ENCODE peak calls at places on chromosome 5, in four cellular contexts. One of them, this sample, is unnamed.

GRCh38 chr5:72325566-72326297 is 5.6 kb downstream of the PTCD2 start:
- DNase-seq in GM12878: no peak
- DNase-seq in HepG2: no peak
- DNase-seq in H1: no peak
- DNase-seq in this sample: no peak

GRCh38 chr5:139354186-139354585 is 12.5 kb downstream of the PAIP2 start:
- DNase-seq in GM12878: no peak
- DNase-seq in H1: no peak
- DNase-seq in HepG2: no peak
- DNase-seq in this sample: no peak

GRCh38 chr5:148697177-148697820 is 43.0 kb upstream of the HTR4 start:
- DNase-seq in H1: no peak
- DNase-seq in HepG2: no peak
- DNase-seq in GM12878: no peak
- DNase-seq in this sample: no peak

GRCh38 chr5:40796487-40796889 is 1.7 kb downstream of the PRKAA1 start:
- DNase-seq in GM12878: no peak
- DNase-seq in HepG2: no peak
- DNase-seq in H1: no peak
- DNase-seq in this sample: no peak

GRCh38 chr5:67530609-67531255 is 334.1 kb upstream of the CD180 start:
- DNase-seq in H1: no peak
- DNase-seq in HepG2: no peak
- DNase-seq in GM12878: no peak
- DNase-seq in this sample: no peak

GRCh38 chr5:1257841-1258240 is 32.7 kb downstream of the SLC6A18 start:
- DNase-seq in H1: no peak
- DNase-seq in GM12878: no peak
- DNase-seq in HepG2: no peak
- DNase-seq in this sample: no peak

GRCh38 chr5:56712895-56713565 is 102.3 kb upstream of the MAP3K1 start:
- DNase-seq in H1: no peak
- DNase-seq in HepG2: no peak
- DNase-seq in GM12878: no peak
- DNase-seq in this sample: no peak

GRCh38 chr5:17192191-17192590 is 25.2 kb upstream of the BASP1 start:
- DNase-seq in GM12878: no peak
- DNase-seq in HepG2: no peak
- DNase-seq in H1: no peak
- DNase-seq in this sample: no peak

GRCh38 chr5:83925952-83926351 is 205.3 kb upstream of the HAPLN1 start:
- DNase-seq in H1: no peak
- DNase-seq in HepG2: no peak
- DNase-seq in GM12878: no peak
- DNase-seq in this sample: no peak

GRCh38 chr5:156640751-156641241 is 209.3 kb upstream of the PPP1R2B start:
- DNase-seq in HepG2: no peak
- DNase-seq in H1: no peak
- DNase-seq in GM12878: no peak
- DNase-seq in this sample: no peak

GRCh38 chr5:138305797-138306196 is 25.8 kb downstream of the CDC25C start:
- DNase-seq in HepG2: peak
- DNase-seq in H1: no peak
- DNase-seq in GM12878: no peak
- DNase-seq in this sample: no peak

GRCh38 chr5:103425686-103426454 is 136.7 kb downstream of the NUDT12 start:
- DNase-seq in HepG2: no peak
- DNase-seq in H1: no peak
- DNase-seq in GM12878: no peak
- DNase-seq in this sample: no peak

GRCh38 chr5:169567079-169567478 is 16.5 kb upstream of the SPDL1 start:
- DNase-seq in GM12878: no peak
- DNase-seq in H1: no peak
- DNase-seq in HepG2: no peak
- DNase-seq in this sample: no peak

GRCh38 chr5:169631360-169631759 is 5.7 kb upstream of the DOCK2 start:
- DNase-seq in GM12878: no peak
- DNase-seq in H1: no peak
- DNase-seq in HepG2: no peak
- DNase-seq in this sample: no peak

GRCh38 chr5:158736134-158736533 is 363.6 kb downstream of the EBF1 start:
- DNase-seq in HepG2: no peak
- DNase-seq in H1: no peak
- DNase-seq in GM12878: no peak
- DNase-seq in this sample: no peak

GRCh38 chr5:137572042-137572695 is 73.0 kb upstream of the SPOCK1 start:
- DNase-seq in HepG2: no peak
- DNase-seq in H1: no peak
- DNase-seq in GM12878: no peak
- DNase-seq in this sample: no peak

GRCh38 chr5:108380531-108381021 is 1.3 kb downstream of the FBXL17 start:
- DNase-seq in GM12878: peak
- DNase-seq in HepG2: peak
- DNase-seq in H1: peak
- DNase-seq in this sample: peak

GRCh38 chr5:113059232-113059805 is 82.7 kb downstream of the DCP2 start:
- DNase-seq in H1: no peak
- DNase-seq in GM12878: no peak
- DNase-seq in HepG2: no peak
- DNase-seq in this sample: peak

GRCh38 chr5:41636605-41637004 is 126.2 kb upstream of the PLCXD3 start:
- DNase-seq in H1: peak
- DNase-seq in GM12878: no peak
- DNase-seq in HepG2: peak
- DNase-seq in this sample: peak

GRCh38 chr5:72531496-72532190 is 24.4 kb upstream of the ZNF366 start:
- DNase-seq in H1: no peak
- DNase-seq in GM12878: no peak
- DNase-seq in HepG2: no peak
- DNase-seq in this sample: no peak

GRCh38 chr5:78908173-78908901 is 76.8 kb downstream of the ARSB start:
- DNase-seq in H1: no peak
- DNase-seq in HepG2: no peak
- DNase-seq in GM12878: no peak
- DNase-seq in this sample: peak

GRCh38 chr5:127699416-127699815 is 3.8 kb upstream of the CCDC192 start:
- DNase-seq in H1: no peak
- DNase-seq in HepG2: no peak
- DNase-seq in GM12878: no peak
- DNase-seq in this sample: no peak

GRCh38 chr5:157020508-157021213 is 38.3 kb downstream of the HAVCR1 start:
- DNase-seq in GM12878: no peak
- DNase-seq in H1: no peak
- DNase-seq in HepG2: no peak
- DNase-seq in this sample: no peak

GRCh38 chr5:14036947-14037346 is 92.5 kb upstream of the DNAH5 start:
- DNase-seq in GM12878: no peak
- DNase-seq in H1: no peak
- DNase-seq in HepG2: no peak
- DNase-seq in this sample: no peak

GRCh38 chr5:40736103-40736875 is 19.5 kb downstream of the TTC33 start:
- DNase-seq in HepG2: peak
- DNase-seq in H1: no peak
- DNase-seq in GM12878: peak
- DNase-seq in this sample: peak

GRCh38 chr5:149378241-149378805 is 769 bp downstream of the IL17B start:
- DNase-seq in H1: no peak
- DNase-seq in HepG2: no peak
- DNase-seq in GM12878: no peak
- DNase-seq in this sample: no peak

GRCh38 chr5:96537386-96537785 is 104.3 kb upstream of the PCSK1 start:
- DNase-seq in GM12878: no peak
- DNase-seq in HepG2: no peak
- DNase-seq in H1: no peak
- DNase-seq in this sample: no peak

GRCh38 chr5:157271740-157272271 is 5.9 kb downstream of the CYFIP2 start:
- DNase-seq in GM12878: peak
- DNase-seq in H1: no peak
- DNase-seq in HepG2: no peak
- DNase-seq in this sample: no peak

DNA sequence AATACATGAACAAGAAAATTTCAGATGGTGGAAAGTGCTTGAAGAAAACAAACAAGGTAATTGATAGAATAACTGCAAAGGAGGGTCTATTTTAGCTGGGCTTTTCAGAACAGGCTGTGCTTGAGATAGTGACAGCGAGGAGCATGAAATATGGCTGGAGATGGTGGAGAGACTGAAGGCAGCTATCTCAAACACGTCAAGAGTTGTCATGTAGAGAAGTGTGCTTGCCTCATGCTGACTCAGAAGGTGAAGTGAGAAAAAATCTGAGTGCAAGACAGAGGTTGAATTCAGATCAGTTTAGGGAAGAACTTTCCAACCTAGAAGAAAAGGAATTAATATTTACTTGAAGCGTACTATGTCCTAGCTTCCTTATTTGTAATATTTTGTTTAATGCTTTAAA is 115.5 kb upstream of the RANBP3L start:
- DNase-seq in H1: no peak
- DNase-seq in HepG2: no peak
- DNase-seq in GM12878: no peak
- DNase-seq in this sample: no peak
- TF ChIP-seq SP1 in H1: no peak
- TF ChIP-seq SP1 in HepG2: no peak
- TF ChIP-seq SP1 in GM12878: no peak
- TF ChIP-seq SP1 in this sample: no peak

DNA sequence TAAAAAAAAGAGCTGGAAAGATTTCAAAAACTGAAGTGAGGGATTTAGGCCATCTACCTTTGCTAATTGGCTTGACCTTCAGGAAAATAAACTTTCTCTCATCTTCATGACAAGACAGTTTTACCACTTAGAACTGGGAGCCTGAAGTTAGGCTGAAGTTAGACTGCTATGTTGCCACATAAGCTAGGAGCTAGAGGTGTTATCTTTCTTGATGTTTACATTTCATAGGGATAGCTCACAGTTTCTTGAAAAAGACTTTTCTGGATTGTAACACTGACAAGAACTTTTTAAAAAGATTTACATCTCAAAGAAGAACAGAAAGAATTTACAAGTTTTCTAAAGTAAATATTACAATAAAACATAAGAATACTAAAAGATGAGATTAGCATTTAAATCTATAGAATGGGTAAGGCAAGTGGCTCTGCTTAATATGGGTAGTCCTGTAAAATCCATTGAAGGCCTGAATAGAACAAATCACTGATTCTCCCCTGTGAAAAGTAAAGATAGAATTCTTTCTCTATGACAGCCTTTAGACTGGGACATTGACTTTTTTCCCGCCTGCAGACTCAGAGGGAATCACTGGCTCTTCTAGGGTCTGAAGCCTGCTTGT is 1665.4 kb upstream of the CDH9 start:
- DNase-seq in H1: no peak
- DNase-seq in GM12878: no peak
- DNase-seq in HepG2: no peak
- DNase-seq in this sample: no peak
- TF ChIP-seq SUZ12 in H1: no peak
- TF ChIP-seq SUZ12 in GM12878: no peak
- TF ChIP-seq SUZ12 in HepG2: no peak
- TF ChIP-seq SUZ12 in this sample: no peak

GRCh38 chr5:171405615-171406014 is 13.8 kb upstream of the FGF18 start:
- DNase-seq in H1: no peak
- DNase-seq in GM12878: no peak
- DNase-seq in HepG2: no peak
- DNase-seq in this sample: peak

GRCh38 chr5:171412186-171412585 is 7.3 kb upstream of the FGF18 start:
- DNase-seq in HepG2: no peak
- DNase-seq in H1: no peak
- DNase-seq in GM12878: no peak
- DNase-seq in this sample: no peak

GRCh38 chr5:171409164-171410136 is 10.0 kb upstream of the FGF18 start:
- DNase-seq in GM12878: no peak
- DNase-seq in HepG2: no peak
- DNase-seq in H1: no peak
- DNase-seq in this sample: no peak

GRCh38 chr5:171401167-171401947 is 13.7 kb downstream of the NPM1 start:
- DNase-seq in H1: no peak
- DNase-seq in HepG2: no peak
- DNase-seq in GM12878: no peak
- DNase-seq in this sample: no peak

GRCh38 chr5:171407234-171407633 is 12.2 kb upstream of the FGF18 start:
- DNase-seq in H1: no peak
- DNase-seq in GM12878: no peak
- DNase-seq in HepG2: no peak
- DNase-seq in this sample: no peak
- TF ChIP-seq SP1 in H1: no peak
- TF ChIP-seq SP1 in GM12878: no peak
- TF ChIP-seq SP1 in HepG2: no peak
- TF ChIP-seq SP1 in this sample: no peak

GRCh38 chr5:154351141-154351540 is 94.7 kb upstream of the SAP30L start:
- DNase-seq in GM12878: no peak
- DNase-seq in HepG2: no peak
- DNase-seq in H1: no peak
- DNase-seq in this sample: no peak
- TF ChIP-seq SUZ12 in GM12878: no peak
- TF ChIP-seq SUZ12 in HepG2: no peak
- TF ChIP-seq SUZ12 in H1: no peak
- TF ChIP-seq SUZ12 in this sample: no peak

GRCh38 chr5:97628011-97628410 is 445.0 kb upstream of the RIOK2 start:
- DNase-seq in HepG2: no peak
- DNase-seq in GM12878: no peak
- DNase-seq in H1: no peak
- DNase-seq in this sample: no peak
- TF ChIP-seq SP1 in HepG2: no peak
- TF ChIP-seq SP1 in GM12878: no peak
- TF ChIP-seq SP1 in H1: no peak
- TF ChIP-seq SP1 in this sample: no peak

DNA sequence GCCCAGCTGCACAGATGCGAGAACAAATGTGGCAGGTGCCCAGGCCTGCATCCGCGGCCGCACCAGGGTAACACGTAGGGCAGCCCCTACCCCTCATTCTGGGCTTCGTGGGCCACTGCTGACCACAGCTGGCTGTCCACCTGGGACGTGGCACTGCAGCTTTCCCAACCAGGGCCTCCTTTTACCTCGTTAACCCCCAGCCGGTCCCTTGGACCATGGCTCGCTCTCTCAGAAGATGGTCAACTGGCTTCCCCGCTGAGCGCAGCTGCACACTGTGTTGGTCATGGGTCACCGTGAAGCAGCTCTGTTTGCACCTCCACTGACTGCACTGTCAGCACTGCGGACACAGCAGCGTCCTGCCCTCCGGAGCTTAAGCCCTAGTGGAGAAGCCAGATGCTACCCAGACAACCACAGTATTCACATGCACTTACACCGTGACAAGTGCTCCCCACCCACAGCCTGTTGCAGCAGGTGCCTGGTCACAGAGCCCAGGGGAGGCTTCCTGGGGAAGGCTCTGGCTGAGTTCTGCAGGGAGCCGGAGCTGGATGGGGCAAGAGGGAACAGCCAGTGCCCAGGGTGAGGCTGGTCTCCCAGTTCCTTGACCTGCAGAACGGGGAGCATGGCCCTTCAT is 10.5 kb upstream of the PLEKHG4B start:
- DNase-seq in H1: no peak
- DNase-seq in HepG2: no peak
- DNase-seq in GM12878: no peak
- DNase-seq in this sample: no peak
- TF ChIP-seq SUZ12 in H1: no peak
- TF ChIP-seq SUZ12 in HepG2: no peak
- TF ChIP-seq SUZ12 in GM12878: no peak
- TF ChIP-seq SUZ12 in this sample: no peak